ENCODE peak calls at places on chromosome 7, in nine cellular contexts. R, L, N, H, O, Y, S, U and I are unnamed samples.

GRCh38 chr7:104958278-104958903 is 55.6 kb upstream of the KMT2E start:
- DNase-seq in R (no peak), L (no peak), N (no peak), H (no peak), O (no peak), Y (no peak), S (no peak), U (no peak), I (no peak)

GRCh38 chr7:100894860-100895700 is 608 bp downstream of the ACHE start:
- DNase-seq in R (peak), L (peak), N (no peak), H (no peak), O (peak), Y (no peak), S (no peak), U (no peak), I (peak)

GRCh38 chr7:116591202-116592040 is 66.6 kb downstream of the CAV1 start:
- DNase-seq in R (no peak), L (peak), N (no peak), H (no peak), O (no peak), Y (no peak), S (no peak), U (no peak), I (peak)

GRCh38 chr7:76318488-76319353 is 16.2 kb downstream of the HSPB1 start:
- DNase-seq in R (peak), L (peak), N (peak), H (no peak), O (peak), Y (peak), S (peak), U (peak), I (peak)

GRCh38 chr7:44211126-44211675 is 10.4 kb downstream of the YKT6 start:
- DNase-seq in R (no peak), L (no peak), N (no peak), H (no peak), O (no peak), Y (no peak), S (no peak), U (peak), I (no peak)

GRCh38 chr7:153044981-153045380 is 285.4 kb downstream of the ACTR3B start:
- DNase-seq in R (no peak), L (no peak), N (no peak), H (no peak), O (no peak), Y (no peak), S (no peak), U (no peak), I (no peak)

GRCh38 chr7:148114807-148115206 is 475.8 kb upstream of the C7orf33 start:
- DNase-seq in R (no peak), L (no peak), N (no peak), H (no peak), O (no peak), Y (no peak), S (no peak), U (no peak), I (no peak)

GRCh38 chr7:142933092-142933475 is 462 bp downstream of the TRPV5 start:
- DNase-seq in R (no peak), L (no peak), N (no peak), H (no peak), O (no peak), Y (no peak), S (no peak), U (peak), I (no peak)

GRCh38 chr7:157841757-157842390 is 505.1 kb downstream of the DNAJB6 start:
- DNase-seq in R (no peak), L (no peak), N (no peak), H (no peak), O (peak), Y (no peak), S (peak), U (peak), I (no peak)

GRCh38 chr7:1616741-1617140 is 46.9 kb upstream of the PSMG3 start:
- DNase-seq in R (no peak), L (no peak), N (no peak), H (no peak), O (no peak), Y (no peak), S (no peak), U (no peak), I (no peak)

GRCh38 chr7:83782628-83783027 is 133.7 kb upstream of the SEMA3E start:
- DNase-seq in R (no peak), L (no peak), N (no peak), H (no peak), O (no peak), Y (no peak), S (peak), U (no peak), I (peak)

GRCh38 chr7:107494315-107494751 is 24.5 kb downstream of the GPR22 start:
- DNase-seq in R (no peak), L (no peak), N (no peak), H (no peak), O (no peak), Y (no peak), S (no peak), U (no peak), I (no peak)

GRCh38 chr7:29987821-29988317 is 1.7 kb downstream of the SCRN1 start:
- DNase-seq in R (no peak), L (peak), N (peak), H (no peak), O (peak), Y (no peak), S (peak), U (no peak), I (peak)

GRCh38 chr7:111126987-111127386 is 36.1 kb downstream of the LRRN3 start:
- DNase-seq in R (no peak), L (no peak), N (no peak), H (no peak), O (no peak), Y (no peak), S (peak), U (no peak), I (peak)

GRCh38 chr7:26429168-26429567 is 137.5 kb downstream of the SNX10 start:
- DNase-seq in R (no peak), L (no peak), N (no peak), H (no peak), O (no peak), Y (no peak), S (no peak), U (no peak), I (no peak)

GRCh38 chr7:80135306-80136104 is 874 bp downstream of the GNAI1 start:
- DNase-seq in R (peak), L (peak), N (no peak), H (no peak), O (peak), Y (no peak), S (peak), U (peak), I (peak)

GRCh38 chr7:4255336-4255735 is 426.8 kb upstream of the FOXK1 start:
- DNase-seq in R (no peak), L (no peak), N (no peak), H (no peak), O (no peak), Y (no peak), S (no peak), U (peak), I (no peak)

GRCh38 chr7:19969859-19970493 is 196.6 kb upstream of the TMEM196 start:
- DNase-seq in R (no peak), L (no peak), N (no peak), H (no peak), O (no peak), Y (no peak), S (peak), U (no peak), I (peak)

GRCh38 chr7:20403356-20403755 is 72.7 kb downstream of the ITGB8 start:
- DNase-seq in R (no peak), L (no peak), N (no peak), H (no peak), O (no peak), Y (no peak), S (no peak), U (peak), I (no peak)

GRCh38 chr7:128121731-128122576 is 90.7 kb upstream of the LRRC4 start:
- DNase-seq in R (no peak), L (no peak), N (no peak), H (no peak), O (no peak), Y (peak), S (no peak), U (peak), I (no peak)

GRCh38 chr7:128883622-128884549 is 21.2 kb downstream of the ATP6V1F start:
- DNase-seq in R (peak), L (peak), N (no peak), H (peak), O (peak), Y (peak), S (no peak), U (peak), I (peak)

GRCh38 chr7:82373890-82374289 is 69.7 kb downstream of the CACNA2D1 start:
- DNase-seq in R (no peak), L (no peak), N (no peak), H (no peak), O (no peak), Y (no peak), S (no peak), U (no peak), I (no peak)

GRCh38 chr7:29480934-29481625 is 82.6 kb upstream of the PRR15 start:
- DNase-seq in R (no peak), L (no peak), N (no peak), H (no peak), O (no peak), Y (no peak), S (no peak), U (no peak), I (no peak)

GRCh38 chr7:41007351-41007751 is 695.5 kb downstream of the INHBA start:
- DNase-seq in R (no peak), L (no peak), N (no peak), H (no peak), O (no peak), Y (no peak), S (peak), U (no peak), I (no peak)

GRCh38 chr7:10122573-10123100 is 851.0 kb upstream of the PHF14 start:
- DNase-seq in R (no peak), L (no peak), N (no peak), H (no peak), O (peak), Y (no peak), S (no peak), U (no peak), I (no peak)

GRCh38 chr7:145212050-145212449 is 376.2 kb upstream of the TPK1 start:
- DNase-seq in R (no peak), L (no peak), N (no peak), H (no peak), O (no peak), Y (no peak), S (no peak), U (no peak), I (no peak)

GRCh38 chr7:131521651-131522163 is 34.7 kb downstream of the PODXL start:
- DNase-seq in R (no peak), L (no peak), N (no peak), H (no peak), O (no peak), Y (peak), S (no peak), U (peak), I (no peak)

GRCh38 chr7:125871431-125871830 is 941.8 kb upstream of the POT1 start:
- DNase-seq in R (no peak), L (no peak), N (no peak), H (no peak), O (no peak), Y (no peak), S (no peak), U (no peak), I (no peak)

GRCh38 chr7:156984209-156984891 is 26.1 kb downstream of the MNX1 start:
- DNase-seq in R (no peak), L (no peak), N (peak), H (no peak), O (no peak), Y (no peak), S (no peak), U (no peak), I (peak)

GRCh38 chr7:116139007-116139406 is 71.3 kb upstream of the TES start:
- DNase-seq in R (no peak), L (no peak), N (no peak), H (no peak), O (peak), Y (no peak), S (peak), U (no peak), I (no peak)

GRCh38 chr7:157158400-157158799 is 19.7 kb downstream of the UBE3C start:
- DNase-seq in R (no peak), L (peak), N (no peak), H (no peak), O (peak), Y (no peak), S (peak), U (no peak), I (no peak)

GRCh38 chr7:1925973-1926907 is 256.2 kb downstream of the ELFN1 start:
- DNase-seq in R (no peak), L (no peak), N (no peak), H (no peak), O (no peak), Y (no peak), S (no peak), U (no peak), I (no peak)

GRCh38 chr7:134963031-134963430 is 23.3 kb upstream of the AGBL3 start:
- DNase-seq in R (no peak), L (no peak), N (no peak), H (no peak), O (no peak), Y (no peak), S (no peak), U (no peak), I (no peak)

GRCh38 chr7:94389381-94389780 is 5.3 kb upstream of the COL1A2 start:
- DNase-seq in R (no peak), L (no peak), N (no peak), H (no peak), O (no peak), Y (no peak), S (no peak), U (no peak), I (no peak)

GRCh38 chr7:70565723-70566122 is 566.2 kb upstream of the GALNT17 start:
- DNase-seq in R (no peak), L (no peak), N (no peak), H (no peak), O (no peak), Y (no peak), S (no peak), U (no peak), I (no peak)

GRCh38 chr7:101614939-101615302 is 14.2 kb downstream of the MYL10 start:
- DNase-seq in R (no peak), L (no peak), N (no peak), H (no peak), O (no peak), Y (peak), S (no peak), U (no peak), I (peak)